ENCODE peak calls at places on chromosomes 3 and 15, in four cellular contexts. Q is lower lobe of right lung, G is GM23338, P is Karpas-422. I is an unnamed sample.

GRCh38 chr15:31440754-31441298 is 114.2 kb downstream of the KLF13 start:
- DNase-seq in Q (peak; percentile 74), G (peak; percentile 34), P (no peak), I (peak; percentile 57)

GRCh38 chr15:76577879-76578512 is 241.4 kb downstream of the ISL2 start:
- DNase-seq in Q (no peak), G (no peak), P (no peak), I (no peak)

GRCh38 chr3:123409443-123410148 is 39.3 kb downstream of the ADCY5 start:
- DNase-seq in Q (no peak), G (no peak), P (no peak), I (no peak)

GRCh38 chr3:72679540-72680198 is 168.6 kb downstream of the SHQ1 start:
- DNase-seq in Q (no peak), G (no peak), P (no peak), I (no peak)

GRCh38 chr3:66372681-66373350 is 128.0 kb downstream of the LRIG1 start:
- DNase-seq in Q (no peak), G (peak; percentile 89), P (no peak), I (peak; percentile 73)

GRCh38 chr3:52779411-52780297 is 2.3 kb downstream of the ITIH1 start:
- DNase-seq in Q (peak; percentile 18), G (no peak), P (no peak), I (no peak)

GRCh38 chr3:104385421-104385820 is 981.3 kb upstream of the ALCAM start:
- DNase-seq in Q (no peak), G (no peak), P (no peak), I (no peak)

GRCh38 chr3:36596411-36596810 is 167.9 kb downstream of the DCLK3 start:
- DNase-seq in Q (no peak), G (no peak), P (no peak), I (no peak)

GRCh38 chr15:44101944-44102343 is 93.1 kb downstream of the FRMD5 start:
- DNase-seq in Q (no peak), G (no peak), P (no peak), I (no peak)

GRCh38 chr3:197168606-197169005 is 129.8 kb downstream of the DLG1 start:
- DNase-seq in Q (no peak), G (peak; percentile 55), P (peak; percentile 67), I (peak; percentile 10)

GRCh38 chr15:63440265-63440648 is 58.6 kb upstream of the CA12 start:
- DNase-seq in Q (no peak), G (no peak), P (no peak), I (no peak)

GRCh38 chr3:58563386-58564035 is 13.7 kb downstream of the FAM107A start:
- DNase-seq in Q (no peak), G (no peak), P (no peak), I (no peak)

GRCh38 chr3:53496984-53497383 is 2.6 kb downstream of the CACNA1D start:
- DNase-seq in Q (no peak), G (no peak), P (no peak), I (no peak)

GRCh38 chr3:124696011-124696410 is 34.2 kb upstream of the UMPS start:
- DNase-seq in Q (no peak), G (no peak), P (no peak), I (no peak)

GRCh38 chr3:182886497-182886896 is 93.2 kb downstream of the ATP11B start:
- DNase-seq in Q (no peak), G (no peak), P (no peak), I (no peak)

GRCh38 chr3:110077093-110077492 is 739.7 kb upstream of the DPPA4 start:
- DNase-seq in Q (no peak), G (no peak), P (no peak), I (no peak)

GRCh38 chr3:138433892-138434275 is 532 bp upstream of the ESYT3 start:
- DNase-seq in Q (no peak), G (peak; percentile 24), P (no peak), I (no peak)

GRCh38 chr15:66730168-66731014 is 28.4 kb downstream of the SMAD6 start:
- DNase-seq in Q (no peak), G (no peak), P (no peak), I (peak; percentile 24)

GRCh38 chr3:174441588-174442316 is 417.4 kb upstream of the NAALADL2 start:
- DNase-seq in Q (no peak), G (peak; percentile 17), P (no peak), I (no peak)

GRCh38 chr3:120682095-120682681 is at the start of gene HGD:
- DNase-seq in Q (no peak), G (no peak), P (no peak), I (no peak)

GRCh38 chr3:69941439-69942176 is 57.9 kb upstream of the SAMMSON start:
- DNase-seq in Q (no peak), G (no peak), P (no peak), I (no peak)

GRCh38 chr3:141881702-141882101 is 5.3 kb downstream of the ATP1B3 start:
- DNase-seq in Q (no peak), G (no peak), P (no peak), I (no peak)

GRCh38 chr3:11662392-11662990 is 18.8 kb upstream of the VGLL4 start:
- DNase-seq in Q (no peak), G (peak; percentile 62), P (no peak), I (no peak)

GRCh38 chr3:192845196-192845855 is 72.3 kb downstream of the MB21D2 start:
- DNase-seq in Q (no peak), G (no peak), P (no peak), I (no peak)

GRCh38 chr15:69677403-69677802 is 224.8 kb downstream of the RPLP1 start:
- DNase-seq in Q (no peak), G (no peak), P (no peak), I (no peak)

GRCh38 chr3:170171563-170171962 is 10.0 kb downstream of the PHC3 start:
- DNase-seq in Q (no peak), G (no peak), P (no peak), I (no peak)

GRCh38 chr3:5692446-5692845 is 504.9 kb downstream of the EDEM1 start:
- DNase-seq in Q (no peak), G (no peak), P (no peak), I (no peak)

GRCh38 chr15:95932676-95933075 is 397.8 kb upstream of the NR2F2 start:
- DNase-seq in Q (no peak), G (no peak), P (no peak), I (no peak)

GRCh38 chr3:19213608-19214220 is 65.4 kb downstream of the KCNH8 start:
- DNase-seq in Q (no peak), G (peak; percentile 78), P (no peak), I (no peak)

DNA sequence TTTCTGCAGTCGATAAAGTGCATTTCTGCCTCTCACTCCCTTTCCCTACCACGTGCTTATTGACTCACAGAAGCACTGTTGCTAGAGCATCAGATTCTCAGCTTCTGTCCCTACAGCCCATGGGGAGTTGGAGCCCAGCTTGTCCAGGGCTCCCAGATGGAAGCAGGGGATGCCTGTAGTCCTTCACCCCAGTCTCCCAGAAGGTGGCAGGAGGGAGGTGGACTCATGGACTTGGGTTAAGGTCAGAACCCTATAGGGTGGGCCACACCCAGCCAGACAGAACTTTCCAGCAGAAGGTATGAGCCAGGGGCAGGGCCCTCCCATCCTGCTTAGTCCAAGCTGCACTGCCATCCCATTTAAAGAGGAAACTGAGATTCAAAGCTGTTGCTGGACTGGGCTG is 33.1 kb upstream of the SEMA3F start:
- DNase-seq in Q (peak; percentile 23), G (no peak), P (no peak), I (no peak)
- H3K4me3 ChIP-seq in Q (no peak overlapping the region), G (no peak overlapping the region), P (no peak overlapping the region), I (no peak overlapping the region)

GRCh38 chr15:89400997-89401590 is 66.5 kb upstream of the POLG start:
- DNase-seq in Q (no peak), G (no peak), P (peak; percentile 60), I (no peak)
- H3K27me3 ChIP-seq in Q (peaks cover 92% of the 10 kb centered on the region), G (peaks cover 100% of the 10 kb centered on the region), P (no peaks in the 10 kb centered on the region), I (peaks cover 57% of the 10 kb centered on the region)

DNA sequence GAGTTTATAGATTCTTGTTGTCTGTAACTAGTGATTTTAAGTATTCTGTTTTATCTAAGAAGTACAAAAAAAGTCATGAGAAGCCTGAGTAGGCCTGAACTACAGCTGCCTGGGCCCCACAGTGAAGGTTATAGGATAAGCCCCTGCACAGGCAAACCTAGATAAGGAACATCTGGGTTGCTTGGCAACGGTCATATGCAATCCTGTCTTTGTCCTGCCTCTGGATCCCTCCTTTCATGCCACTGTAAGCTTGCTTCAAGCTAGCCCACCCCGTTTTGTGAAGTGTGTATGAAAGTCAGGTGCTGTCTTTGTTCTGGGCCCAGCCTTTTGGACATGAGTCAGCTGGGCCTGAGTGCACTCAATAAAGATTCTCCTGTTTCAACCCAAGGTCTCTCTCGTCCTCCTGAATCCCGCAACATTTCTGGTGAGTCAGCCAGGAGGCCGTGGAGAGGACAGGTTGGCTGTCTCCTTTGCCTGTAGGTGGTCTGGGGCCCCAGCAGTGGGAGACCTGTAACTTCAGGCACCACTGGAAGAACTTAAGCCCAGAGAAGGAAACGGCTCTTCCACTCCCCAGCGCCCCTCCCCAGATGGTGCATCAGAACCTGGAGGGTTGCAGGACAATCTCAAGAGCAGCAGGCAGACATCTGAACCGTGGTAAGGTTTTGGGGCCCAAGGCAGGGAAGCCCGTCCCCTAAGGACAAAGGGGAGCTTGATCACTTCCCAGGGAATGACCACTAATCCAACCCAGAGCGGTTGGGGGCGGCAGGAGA is 8.2 kb upstream of the SLC9C1 start:
- DNase-seq in Q (no peak), G (peak; percentile 41), P (no peak), I (no peak)
- H3K4me3 ChIP-seq in Q (no peak overlapping the region), G (peak overlapping the region; percentile 28), P (no peak overlapping the region), I (no peak overlapping the region)

DNA sequence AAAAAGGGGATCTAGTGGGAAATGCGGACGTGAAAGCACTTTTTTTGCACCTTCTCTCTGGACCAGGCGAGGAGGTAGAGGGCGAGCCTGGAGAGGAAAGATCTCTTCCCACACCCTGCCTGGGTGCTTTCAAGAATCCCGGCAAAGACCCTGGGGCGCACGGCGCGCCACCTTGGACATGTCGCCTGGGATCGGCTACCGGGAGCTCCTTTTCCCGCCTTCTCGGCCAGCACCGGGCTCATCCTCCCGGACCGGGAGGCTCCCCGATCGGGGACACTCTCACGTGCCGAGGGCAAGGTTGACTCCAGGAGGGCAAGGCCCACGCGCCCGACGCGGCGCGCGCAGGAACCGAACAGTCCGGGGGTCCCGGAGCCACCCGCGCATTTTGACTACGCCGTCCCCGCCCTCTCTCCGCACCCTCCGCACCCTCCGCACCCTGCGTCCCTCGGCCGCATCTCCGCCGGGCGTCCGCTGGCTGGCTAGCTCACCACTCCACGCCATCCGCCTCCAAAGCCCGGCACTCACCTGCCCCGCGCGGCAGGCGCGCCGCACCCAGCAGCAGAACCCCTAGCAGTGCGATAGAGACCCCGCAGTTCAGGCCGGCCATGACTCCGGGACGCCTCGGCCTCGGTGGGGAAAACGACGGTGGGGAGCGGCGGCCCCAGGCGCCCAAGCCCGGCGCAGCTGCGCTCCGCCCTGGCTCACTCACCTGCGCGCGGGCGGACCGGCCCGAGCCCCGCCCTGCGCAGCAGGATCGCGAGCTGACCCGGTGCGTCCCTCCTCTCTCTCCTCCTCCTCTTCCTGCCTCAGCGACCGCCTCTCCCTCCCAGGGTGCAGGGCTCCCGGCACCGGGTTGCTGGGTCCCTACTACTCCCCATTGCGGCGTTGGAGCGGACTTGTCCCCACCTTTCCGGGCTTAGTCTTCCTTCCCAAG is at the start of gene CDCP1:
- DNase-seq in Q (peak; percentile 64), G (peak; percentile 83), P (peak; percentile 23), I (peak; percentile 4)
- H3K27me3 ChIP-seq in Q (peaks cover 23% of the 10 kb centered on the region), G (peaks cover 42% of the 10 kb centered on the region), P (no peaks in the 10 kb centered on the region), I (peaks cover 22% of the 10 kb centered on the region)

I was measured in CD4-positive, CD25-positive, alpha-beta regulatory T cell.